ENCODE peak calls at places on chromosome 20, in four cellular contexts. O is choroid plexus epithelial cell, P is AG10803, R is right atrium auricular region. K is an unnamed sample.

GRCh38 chr20:63655249-63655648 is 2.0 kb upstream of the STMN3 start:
- DNase-seq in O (no peak), P (no peak), R (no peak), K (no peak)

GRCh38 chr20:54123587-54124180 is 50.1 kb downstream of the CYP24A1 start:
- DNase-seq in O (peak), R (no peak), P (peak), K (peak)

GRCh38 chr20:4488407-4489339 is 233.0 kb upstream of the PRND start:
- DNase-seq in P (peak), O (peak), R (no peak), K (peak)

GRCh38 chr20:50224553-50225255 is 34.1 kb downstream of the CEBPB start:
- DNase-seq in R (peak), P (peak), O (peak), K (peak)

GRCh38 chr20:46739441-46740213 is 30.2 kb downstream of the SLC2A10 start:
- DNase-seq in O (peak), R (no peak), P (no peak), K (peak)

GRCh38 chr20:63056236-63057132 is 49.7 kb upstream of the BHLHE23 start:
- DNase-seq in R (no peak), P (peak), O (peak), K (no peak)

GRCh38 chr20:63351811-63352591 is 9.1 kb downstream of the CHRNA4 start:
- DNase-seq in O (no peak), R (no peak), P (no peak), K (no peak)

GRCh38 chr20:63165538-63166422 is 50.2 kb downstream of the YTHDF1 start:
- DNase-seq in O (no peak), P (no peak), R (no peak), K (no peak)

GRCh38 chr20:41185013-41185757 is 47.8 kb downstream of the PLCG1 start:
- DNase-seq in R (peak), P (no peak), O (no peak), K (no peak)

GRCh38 chr20:46523696-46524328 is 10.5 kb upstream of the ZNF334 start:
- DNase-seq in P (peak), R (no peak), O (peak), K (peak)

GRCh38 chr20:63083831-63084562 is 77.2 kb upstream of the BHLHE23 start:
- DNase-seq in P (no peak), O (no peak), R (no peak), K (no peak)

DNA sequence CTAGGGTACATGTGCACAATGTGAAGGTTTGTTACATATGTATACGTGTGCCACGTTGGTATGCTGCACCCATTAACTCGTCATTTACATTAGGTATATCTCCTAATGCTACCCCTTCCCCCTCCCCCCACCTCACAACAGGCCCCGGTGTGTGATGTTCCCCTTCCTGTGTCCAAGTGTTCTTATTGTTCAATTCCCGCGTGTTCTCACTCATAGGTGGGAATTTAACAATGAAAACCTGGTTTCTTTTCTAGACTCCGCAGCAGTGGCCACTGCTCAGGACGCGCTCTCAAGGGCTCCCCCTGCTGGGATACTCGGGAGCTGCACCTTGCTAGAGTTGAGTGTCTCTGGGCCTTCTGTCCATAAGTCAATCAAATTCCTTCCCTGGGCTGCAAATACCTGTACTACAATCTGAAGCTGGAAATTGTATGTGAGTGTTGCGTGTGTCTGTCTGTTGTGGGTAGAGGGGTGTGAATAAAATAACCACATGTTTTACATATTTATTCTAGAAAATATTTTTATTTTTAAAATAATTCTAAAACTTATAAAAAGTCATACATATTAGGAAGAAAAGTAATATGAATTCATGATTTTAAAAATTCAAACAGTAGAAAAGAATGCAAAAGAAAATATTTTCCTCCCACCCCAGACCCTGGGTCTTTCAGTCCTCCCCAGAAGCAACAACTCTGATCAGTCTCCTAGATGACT is 8.2 kb upstream of the CEP250 start:
- DNase-seq in O (peak), P (peak), R (peak), K (peak)
- H3K4me3 ChIP-seq in O (peak), P (peak), R (peak), K (no peak)

GRCh38 chr20:1911536-1911935 is 16.3 kb downstream of the SIRPA start:
- DNase-seq in P (no peak), R (no peak), O (no peak), K (no peak)
- TF ChIP-seq CTCF in P (no peak), R (no peak), O (no peak), K (no peak)

GRCh38 chr20:17605131-17605660 is 35.3 kb downstream of the DSTN start:
- DNase-seq in O (no peak), R (no peak), P (no peak), K (no peak)
- H3K4me3 ChIP-seq in O (no peak), R (no peak), P (no peak), K (no peak)

GRCh38 chr20:58839991-58840747 is 10.5 kb downstream of the GNAS-AS1 start:
- DNase-seq in P (no peak), O (no peak), R (no peak), K (no peak)

GRCh38 chr20:58838174-58838573 is 12.5 kb downstream of the GNAS-AS1 start:
- DNase-seq in P (no peak), R (no peak), O (no peak), K (no peak)

GRCh38 chr20:58837717-58838116 is 13.0 kb downstream of the GNAS-AS1 start:
- DNase-seq in P (no peak), O (no peak), R (no peak), K (no peak)

GRCh38 chr20:58840816-58841538 is 9.7 kb downstream of the GNAS-AS1 start:
- DNase-seq in O (no peak), P (no peak), R (no peak), K (no peak)

DNA sequence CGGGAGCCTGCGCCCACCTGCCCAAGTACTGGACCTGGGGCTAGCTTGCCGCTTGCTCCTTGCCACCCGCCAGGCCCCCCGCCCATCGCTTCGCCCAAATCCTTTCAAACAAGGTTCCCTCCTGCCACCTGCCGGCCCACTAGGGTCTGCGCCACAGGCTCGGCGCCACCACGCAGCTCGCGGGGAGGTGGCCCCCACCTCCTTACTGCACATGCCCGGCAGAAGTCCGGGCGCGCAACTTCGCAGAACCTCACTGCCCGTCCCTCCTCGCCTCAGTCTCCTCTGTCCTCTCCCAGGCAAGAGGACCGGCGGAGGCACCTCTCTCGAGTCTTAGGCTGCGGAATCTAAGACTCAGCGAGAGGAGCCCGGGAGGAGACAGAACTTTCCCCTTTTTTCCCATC is 11.2 kb downstream of the GNAS-AS1 start:
- DNase-seq in P (no peak), R (no peak), O (peak), K (peak)
- TF ChIP-seq CTCF in P (peak), R (no peak), O (peak), K (peak)

GRCh38 chr20:19382371-19382770 is 169.9 kb downstream of the SLC24A3 start:
- DNase-seq in R (no peak), P (no peak), O (no peak), K (no peak)
- H3K4me3 ChIP-seq in R (no peak), P (no peak), O (no peak), K (no peak)

DNA sequence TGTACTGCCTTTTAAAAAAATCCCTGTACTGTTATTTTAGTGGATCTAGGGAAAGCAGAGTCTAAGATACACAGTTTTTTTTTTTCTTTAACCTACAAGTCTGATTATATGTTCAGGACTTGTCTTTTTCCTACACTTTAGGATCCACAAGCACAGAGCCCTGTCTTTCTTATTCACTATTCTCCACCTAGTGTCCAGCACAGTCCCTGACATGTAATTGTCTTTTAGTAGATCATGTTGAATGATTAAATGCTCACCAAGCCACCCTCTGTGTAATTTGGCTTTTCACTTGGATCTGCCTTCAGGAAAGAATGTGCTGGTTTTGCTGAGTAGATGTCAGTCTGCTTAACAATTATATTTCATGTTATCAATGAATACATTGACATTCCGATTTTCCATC is 35.8 kb upstream of the YWHAB start:
- DNase-seq in O (peak), P (no peak), R (no peak), K (no peak)
- TF ChIP-seq CTCF in O (no peak), P (no peak), R (no peak), K (no peak)